ENCODE peak calls at places on chromosomes 2 and 18, in seven cellular contexts. D is HT1080; U is GM10248; I is activated T-cell treated with anti-CD3 and anti-CD28 coated beads, Interleukin-2, amount 50 U/mL, for 72 hours; F is ELR; C is mucosa of gallbladder; J is GM12892. H is an unnamed sample.
A peak's percentile ranks its signal among the peaks of the same experiment; 100 is the strongest.

GRCh38 chr2:119407430-119408220 is 24.0 kb upstream of the TMEM37 start:
- DNase-seq in D (peak; percentile 58), U (peak; percentile 73), I (peak; percentile 24), F (peak; percentile 65), C (peak; percentile 70), J (no peak), H (peak; percentile 61)

GRCh38 chr18:79629249-79629558 is 50.4 kb upstream of the CTDP1 start:
- DNase-seq in D (no peak), U (no peak), I (no peak), F (no peak), C (no peak), J (no peak), H (no peak)

GRCh38 chr2:11677146-11678055 is 7.4 kb upstream of the NTSR2 start:
- DNase-seq in D (no peak), U (no peak), I (no peak), F (no peak), C (no peak), J (no peak), H (no peak)

GRCh38 chr2:218658671-218659257 is 659 bp downstream of the ZNF142 start:
- DNase-seq in D (peak; percentile 58), U (peak; percentile 75), I (peak; percentile 55), F (peak; percentile 72), C (no peak), J (peak; percentile 50), H (peak; percentile 49)

GRCh38 chr2:8684421-8684884 is 2.6 kb downstream of the ID2 start:
- DNase-seq in D (no peak), U (no peak), I (peak; percentile 73), F (peak; percentile 37), C (peak; percentile 40), J (no peak), H (peak; percentile 51)

GRCh38 chr2:188293601-188294482 is 2.2 kb downstream of the GULP1 start:
- DNase-seq in D (peak; percentile 74), U (no peak), I (no peak), F (peak; percentile 81), C (peak; percentile 80), J (no peak), H (peak; percentile 84)

GRCh38 chr18:29616885-29617284 is 1425.7 kb downstream of the DSC3 start:
- DNase-seq in D (no peak), U (no peak), I (no peak), F (no peak), C (no peak), J (no peak), H (no peak)

GRCh38 chr2:110655701-110656100 is 22.2 kb downstream of the BUB1 start:
- DNase-seq in D (peak; percentile 5), U (no peak), I (no peak), F (peak; percentile 45), C (no peak), J (no peak), H (peak; percentile 29)

GRCh38 chr2:21939961-21940360 is 816.2 kb downstream of the TDRD15 start:
- DNase-seq in D (peak; percentile 8), U (no peak), I (no peak), F (peak; percentile 0), C (no peak), J (no peak), H (peak; percentile 83)

GRCh38 chr2:108324531-108325256 is 36.0 kb downstream of the SULT1C2 start:
- DNase-seq in D (peak; percentile 65), U (no peak), I (no peak), F (peak; percentile 86), C (no peak), J (no peak), H (peak; percentile 82)

GRCh38 chr18:9434240-9434701 is 41.0 kb upstream of the RALBP1 start:
- DNase-seq in D (no peak), U (peak; percentile 78), I (no peak), F (no peak), C (no peak), J (no peak), H (no peak)

GRCh38 chr2:39839261-39839848 is 60.3 kb upstream of the THUMPD2 start:
- DNase-seq in D (no peak), U (no peak), I (no peak), F (no peak), C (no peak), J (no peak), H (no peak)

GRCh38 chr2:101474752-101475384 is at the start of gene RFX8:
- DNase-seq in D (peak; percentile 90), U (peak; percentile 27), I (peak; percentile 79), F (peak; percentile 93), C (no peak), J (no peak), H (peak; percentile 93)

H was measured in EH.